ENCODE peak calls at places on chromosomes 5 and 9, in nine cellular contexts. One of them, this sample, is unnamed.

GRCh38 chr5:177049285-177049684 is 26.8 kb downstream of the ZNF346 start:
- DNase-seq in uterus: no peak
- DNase-seq in WERI-Rb-1: no peak
- DNase-seq in AG04450: no peak
- DNase-seq in nephron progenitor cell: no peak
- DNase-seq in dorsolateral prefrontal cortex: no peak
- DNase-seq in cardiac muscle cell: no peak
- DNase-seq in breast epithelium: no peak
- DNase-seq in progenitor cell of endocrine pancreas: no peak
- DNase-seq in this sample: no peak

GRCh38 chr5:134466241-134467069 is 54.8 kb upstream of the CDKN2AIPNL start:
- DNase-seq in uterus: peak
- DNase-seq in WERI-Rb-1: peak
- DNase-seq in AG04450: no peak
- DNase-seq in nephron progenitor cell: peak
- DNase-seq in dorsolateral prefrontal cortex: peak
- DNase-seq in cardiac muscle cell: peak
- DNase-seq in breast epithelium: peak
- DNase-seq in progenitor cell of endocrine pancreas: no peak
- DNase-seq in this sample: peak

GRCh38 chr9:98569491-98569890 is 139.2 kb downstream of the GABBR2 start:
- DNase-seq in uterus: no peak
- DNase-seq in WERI-Rb-1: no peak
- DNase-seq in AG04450: no peak
- DNase-seq in nephron progenitor cell: no peak
- DNase-seq in dorsolateral prefrontal cortex: no peak
- DNase-seq in cardiac muscle cell: no peak
- DNase-seq in breast epithelium: no peak
- DNase-seq in progenitor cell of endocrine pancreas: no peak
- DNase-seq in this sample: no peak

GRCh38 chr5:172407241-172407691 is 47.1 kb downstream of the SH3PXD2B start:
- DNase-seq in uterus: peak
- DNase-seq in WERI-Rb-1: no peak
- DNase-seq in AG04450: no peak
- DNase-seq in nephron progenitor cell: no peak
- DNase-seq in dorsolateral prefrontal cortex: no peak
- DNase-seq in cardiac muscle cell: no peak
- DNase-seq in breast epithelium: no peak
- DNase-seq in progenitor cell of endocrine pancreas: no peak
- DNase-seq in this sample: no peak

GRCh38 chr5:138706655-138707480 is 46.4 kb upstream of the CTNNA1 start:
- DNase-seq in uterus: no peak
- DNase-seq in WERI-Rb-1: no peak
- DNase-seq in AG04450: peak
- DNase-seq in nephron progenitor cell: no peak
- DNase-seq in dorsolateral prefrontal cortex: no peak
- DNase-seq in cardiac muscle cell: no peak
- DNase-seq in breast epithelium: no peak
- DNase-seq in progenitor cell of endocrine pancreas: no peak
- DNase-seq in this sample: no peak

GRCh38 chr9:123544007-123544827 is 188.2 kb downstream of the CRB2 start:
- DNase-seq in uterus: no peak
- DNase-seq in WERI-Rb-1: peak
- DNase-seq in AG04450: no peak
- DNase-seq in nephron progenitor cell: peak
- DNase-seq in dorsolateral prefrontal cortex: no peak
- DNase-seq in cardiac muscle cell: peak
- DNase-seq in breast epithelium: no peak
- DNase-seq in progenitor cell of endocrine pancreas: no peak
- DNase-seq in this sample: peak

GRCh38 chr5:80990527-80990926 is 30.4 kb downstream of the RASGRF2 start:
- DNase-seq in uterus: no peak
- DNase-seq in WERI-Rb-1: no peak
- DNase-seq in AG04450: no peak
- DNase-seq in nephron progenitor cell: no peak
- DNase-seq in dorsolateral prefrontal cortex: no peak
- DNase-seq in cardiac muscle cell: no peak
- DNase-seq in breast epithelium: no peak
- DNase-seq in progenitor cell of endocrine pancreas: no peak
- DNase-seq in this sample: no peak

GRCh38 chr5:32312194-32312681 is 501 bp downstream of the MTMR12 start:
- DNase-seq in uterus: peak
- DNase-seq in WERI-Rb-1: peak
- DNase-seq in AG04450: no peak
- DNase-seq in nephron progenitor cell: peak
- DNase-seq in dorsolateral prefrontal cortex: peak
- DNase-seq in cardiac muscle cell: peak
- DNase-seq in breast epithelium: peak
- DNase-seq in progenitor cell of endocrine pancreas: peak
- DNase-seq in this sample: no peak

GRCh38 chr5:146698651-146699050 is 179.9 kb downstream of the PPP2R2B start:
- DNase-seq in uterus: no peak
- DNase-seq in WERI-Rb-1: no peak
- DNase-seq in AG04450: no peak
- DNase-seq in nephron progenitor cell: no peak
- DNase-seq in dorsolateral prefrontal cortex: no peak
- DNase-seq in cardiac muscle cell: no peak
- DNase-seq in breast epithelium: no peak
- DNase-seq in progenitor cell of endocrine pancreas: no peak
- DNase-seq in this sample: no peak

GRCh38 chr5:54551906-54552305 is 34.3 kb downstream of the SNX18 start:
- DNase-seq in uterus: no peak
- DNase-seq in WERI-Rb-1: no peak
- DNase-seq in AG04450: no peak
- DNase-seq in nephron progenitor cell: no peak
- DNase-seq in dorsolateral prefrontal cortex: peak
- DNase-seq in cardiac muscle cell: no peak
- DNase-seq in breast epithelium: no peak
- DNase-seq in progenitor cell of endocrine pancreas: no peak
- DNase-seq in this sample: no peak

GRCh38 chr9:124869986-124870560 is 8.1 kb downstream of the ARPC5L start:
- DNase-seq in uterus: peak
- DNase-seq in WERI-Rb-1: peak
- DNase-seq in AG04450: no peak
- DNase-seq in nephron progenitor cell: peak
- DNase-seq in dorsolateral prefrontal cortex: no peak
- DNase-seq in cardiac muscle cell: peak
- DNase-seq in breast epithelium: no peak
- DNase-seq in progenitor cell of endocrine pancreas: no peak
- DNase-seq in this sample: no peak

GRCh38 chr5:103755974-103756373 is 193.4 kb upstream of the NUDT12 start:
- DNase-seq in uterus: no peak
- DNase-seq in WERI-Rb-1: no peak
- DNase-seq in AG04450: no peak
- DNase-seq in nephron progenitor cell: no peak
- DNase-seq in dorsolateral prefrontal cortex: no peak
- DNase-seq in cardiac muscle cell: no peak
- DNase-seq in breast epithelium: no peak
- DNase-seq in progenitor cell of endocrine pancreas: no peak
- DNase-seq in this sample: no peak

GRCh38 chr9:126965541-126966428 is 51.2 kb downstream of the RALGPS1 start:
- DNase-seq in uterus: peak
- DNase-seq in WERI-Rb-1: peak
- DNase-seq in AG04450: peak
- DNase-seq in nephron progenitor cell: peak
- DNase-seq in dorsolateral prefrontal cortex: peak
- DNase-seq in cardiac muscle cell: peak
- DNase-seq in breast epithelium: no peak
- DNase-seq in progenitor cell of endocrine pancreas: no peak
- DNase-seq in this sample: no peak

GRCh38 chr5:42811591-42812392 is at the start of gene SELENOP:
- DNase-seq in uterus: peak
- DNase-seq in WERI-Rb-1: no peak
- DNase-seq in AG04450: no peak
- DNase-seq in nephron progenitor cell: peak
- DNase-seq in dorsolateral prefrontal cortex: peak
- DNase-seq in cardiac muscle cell: peak
- DNase-seq in breast epithelium: peak
- DNase-seq in progenitor cell of endocrine pancreas: peak
- DNase-seq in this sample: no peak

GRCh38 chr5:2388005-2388361 is 363.5 kb downstream of the IRX2 start:
- DNase-seq in uterus: no peak
- DNase-seq in WERI-Rb-1: peak
- DNase-seq in AG04450: no peak
- DNase-seq in nephron progenitor cell: no peak
- DNase-seq in dorsolateral prefrontal cortex: no peak
- DNase-seq in cardiac muscle cell: no peak
- DNase-seq in breast epithelium: no peak
- DNase-seq in progenitor cell of endocrine pancreas: no peak
- DNase-seq in this sample: no peak

GRCh38 chr9:88874391-88874790 is 116.9 kb upstream of the S1PR3 start:
- DNase-seq in uterus: no peak
- DNase-seq in WERI-Rb-1: no peak
- DNase-seq in AG04450: no peak
- DNase-seq in nephron progenitor cell: no peak
- DNase-seq in dorsolateral prefrontal cortex: no peak
- DNase-seq in cardiac muscle cell: peak
- DNase-seq in breast epithelium: no peak
- DNase-seq in progenitor cell of endocrine pancreas: no peak
- DNase-seq in this sample: no peak
- TF ChIP-seq CTCF in uterus: no peak
- TF ChIP-seq CTCF in WERI-Rb-1: peak
- TF ChIP-seq CTCF in AG04450: peak
- TF ChIP-seq CTCF in nephron progenitor cell: no peak
- TF ChIP-seq CTCF in dorsolateral prefrontal cortex: no peak
- TF ChIP-seq CTCF in cardiac muscle cell: no peak
- TF ChIP-seq CTCF in breast epithelium: no peak
- TF ChIP-seq CTCF in progenitor cell of endocrine pancreas: no peak
- TF ChIP-seq CTCF in this sample: no peak

GRCh38 chr9:133508046-133508445 is 16.7 kb downstream of the MYMK start:
- DNase-seq in uterus: no peak
- DNase-seq in WERI-Rb-1: no peak
- DNase-seq in AG04450: no peak
- DNase-seq in nephron progenitor cell: no peak
- DNase-seq in dorsolateral prefrontal cortex: no peak
- DNase-seq in cardiac muscle cell: no peak
- DNase-seq in breast epithelium: no peak
- DNase-seq in progenitor cell of endocrine pancreas: no peak
- DNase-seq in this sample: no peak

GRCh38 chr9:133505186-133505830 is 19.5 kb downstream of the MYMK start:
- DNase-seq in uterus: no peak
- DNase-seq in WERI-Rb-1: no peak
- DNase-seq in AG04450: no peak
- DNase-seq in nephron progenitor cell: no peak
- DNase-seq in dorsolateral prefrontal cortex: no peak
- DNase-seq in cardiac muscle cell: no peak
- DNase-seq in breast epithelium: no peak
- DNase-seq in progenitor cell of endocrine pancreas: no peak
- DNase-seq in this sample: no peak

GRCh38 chr9:133505901-133506652 is 18.7 kb downstream of the MYMK start:
- DNase-seq in uterus: peak
- DNase-seq in WERI-Rb-1: no peak
- DNase-seq in AG04450: no peak
- DNase-seq in nephron progenitor cell: peak
- DNase-seq in dorsolateral prefrontal cortex: no peak
- DNase-seq in cardiac muscle cell: no peak
- DNase-seq in breast epithelium: no peak
- DNase-seq in progenitor cell of endocrine pancreas: no peak
- DNase-seq in this sample: no peak

GRCh38 chr9:133507246-133507965 is 17.4 kb downstream of the MYMK start:
- DNase-seq in uterus: no peak
- DNase-seq in WERI-Rb-1: no peak
- DNase-seq in AG04450: no peak
- DNase-seq in nephron progenitor cell: no peak
- DNase-seq in dorsolateral prefrontal cortex: no peak
- DNase-seq in cardiac muscle cell: no peak
- DNase-seq in breast epithelium: no peak
- DNase-seq in progenitor cell of endocrine pancreas: no peak
- DNase-seq in this sample: no peak

DNA sequence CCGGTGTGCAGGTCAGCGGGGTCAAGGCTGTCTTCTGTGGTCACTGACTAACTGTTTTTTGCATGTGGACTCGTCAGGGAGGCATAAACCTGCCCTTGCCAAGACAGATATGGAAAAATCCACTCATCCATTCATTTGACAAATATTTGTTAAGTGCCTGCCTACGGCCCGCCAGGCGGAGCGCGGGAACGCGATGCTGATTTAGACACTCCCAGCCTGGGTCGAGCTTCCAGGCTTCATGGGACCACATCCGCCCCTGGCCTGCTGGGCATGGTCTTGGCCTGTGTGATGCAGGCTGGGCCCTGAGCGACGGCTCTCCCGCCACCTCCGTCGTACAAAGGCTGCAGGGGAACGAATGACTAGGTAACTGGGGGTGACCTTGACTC is 18.1 kb downstream of the MYMK start:
- DNase-seq in uterus: peak
- DNase-seq in WERI-Rb-1: no peak
- DNase-seq in AG04450: peak
- DNase-seq in nephron progenitor cell: peak
- DNase-seq in dorsolateral prefrontal cortex: no peak
- DNase-seq in cardiac muscle cell: no peak
- DNase-seq in breast epithelium: no peak
- DNase-seq in progenitor cell of endocrine pancreas: no peak
- DNase-seq in this sample: peak
- TF ChIP-seq CTCF in uterus: no peak
- TF ChIP-seq CTCF in WERI-Rb-1: no peak
- TF ChIP-seq CTCF in AG04450: peak
- TF ChIP-seq CTCF in nephron progenitor cell: no peak
- TF ChIP-seq CTCF in dorsolateral prefrontal cortex: no peak
- TF ChIP-seq CTCF in cardiac muscle cell: peak
- TF ChIP-seq CTCF in breast epithelium: no peak
- TF ChIP-seq CTCF in progenitor cell of endocrine pancreas: no peak
- TF ChIP-seq CTCF in this sample: no peak

GRCh38 chr9:35415769-35416427 is 74.0 kb upstream of the RUSC2 start:
- DNase-seq in uterus: no peak
- DNase-seq in WERI-Rb-1: peak
- DNase-seq in AG04450: no peak
- DNase-seq in nephron progenitor cell: no peak
- DNase-seq in dorsolateral prefrontal cortex: no peak
- DNase-seq in cardiac muscle cell: peak
- DNase-seq in breast epithelium: no peak
- DNase-seq in progenitor cell of endocrine pancreas: no peak
- DNase-seq in this sample: no peak
- TF ChIP-seq CTCF in uterus: no peak
- TF ChIP-seq CTCF in WERI-Rb-1: peak
- TF ChIP-seq CTCF in AG04450: no peak
- TF ChIP-seq CTCF in nephron progenitor cell: no peak
- TF ChIP-seq CTCF in dorsolateral prefrontal cortex: no peak
- TF ChIP-seq CTCF in cardiac muscle cell: no peak
- TF ChIP-seq CTCF in breast epithelium: no peak
- TF ChIP-seq CTCF in progenitor cell of endocrine pancreas: peak
- TF ChIP-seq CTCF in this sample: no peak

GRCh38 chr5:33801292-33801691 is 90.5 kb downstream of the ADAMTS12 start:
- DNase-seq in uterus: no peak
- DNase-seq in WERI-Rb-1: no peak
- DNase-seq in AG04450: no peak
- DNase-seq in nephron progenitor cell: no peak
- DNase-seq in dorsolateral prefrontal cortex: no peak
- DNase-seq in cardiac muscle cell: no peak
- DNase-seq in breast epithelium: no peak
- DNase-seq in progenitor cell of endocrine pancreas: no peak
- DNase-seq in this sample: no peak

GRCh38 chr5:33794550-33795300 is 97.1 kb downstream of the ADAMTS12 start:
- DNase-seq in uterus: no peak
- DNase-seq in WERI-Rb-1: no peak
- DNase-seq in AG04450: no peak
- DNase-seq in nephron progenitor cell: no peak
- DNase-seq in dorsolateral prefrontal cortex: no peak
- DNase-seq in cardiac muscle cell: no peak
- DNase-seq in breast epithelium: no peak
- DNase-seq in progenitor cell of endocrine pancreas: no peak
- DNase-seq in this sample: no peak

GRCh38 chr5:33795532-33795931 is 96.3 kb downstream of the ADAMTS12 start:
- DNase-seq in uterus: no peak
- DNase-seq in WERI-Rb-1: no peak
- DNase-seq in AG04450: no peak
- DNase-seq in nephron progenitor cell: no peak
- DNase-seq in dorsolateral prefrontal cortex: no peak
- DNase-seq in cardiac muscle cell: no peak
- DNase-seq in breast epithelium: no peak
- DNase-seq in progenitor cell of endocrine pancreas: no peak
- DNase-seq in this sample: no peak

GRCh38 chr5:33800221-33800950 is 91.4 kb downstream of the ADAMTS12 start:
- DNase-seq in uterus: no peak
- DNase-seq in WERI-Rb-1: no peak
- DNase-seq in AG04450: no peak
- DNase-seq in nephron progenitor cell: no peak
- DNase-seq in dorsolateral prefrontal cortex: no peak
- DNase-seq in cardiac muscle cell: no peak
- DNase-seq in breast epithelium: no peak
- DNase-seq in progenitor cell of endocrine pancreas: no peak
- DNase-seq in this sample: no peak
- TF ChIP-seq CTCF in uterus: no peak
- TF ChIP-seq CTCF in WERI-Rb-1: no peak
- TF ChIP-seq CTCF in AG04450: no peak
- TF ChIP-seq CTCF in nephron progenitor cell: no peak
- TF ChIP-seq CTCF in dorsolateral prefrontal cortex: no peak
- TF ChIP-seq CTCF in cardiac muscle cell: no peak
- TF ChIP-seq CTCF in breast epithelium: no peak
- TF ChIP-seq CTCF in progenitor cell of endocrine pancreas: no peak
- TF ChIP-seq CTCF in this sample: no peak